ENCODE peak calls at places on chromosome 12, in eight cellular contexts. Y is gastrocnemius medialis, K is psoas muscle, O is suprapubic skin, N is GM12878, P is heart right ventricle, A is testis, U is ovary. R is an unnamed sample. For H3K27me3, the result is how much of the 10 kb centered on the place peaks cover.

GRCh38 chr12:61137677-61138380 is 1122.4 kb upstream of the USP15 start:
- DNase-seq in Y (peak), N (no peak), K (peak), P (no peak), O (no peak), A (no peak), U (no peak), R (no peak)

GRCh38 chr12:57889541-57889989 is 43.0 kb upstream of the CTDSP2 start:
- DNase-seq in Y (peak), O (peak), A (peak), N (no peak), U (peak), K (peak), P (peak), R (no peak)

GRCh38 chr12:7150356-7150755 is 20.2 kb downstream of the CLSTN3 start:
- DNase-seq in N (no peak), O (no peak), A (no peak), Y (no peak), K (no peak), U (no peak), P (no peak), R (no peak)

GRCh38 chr12:90741611-90742010 is 213.4 kb downstream of the CCER1 start:
- DNase-seq in P (no peak), O (no peak), U (no peak), A (no peak), Y (no peak), K (no peak), N (no peak), R (no peak)

GRCh38 chr12:112705037-112705632 is 86.4 kb upstream of the RPH3A start:
- DNase-seq in U (no peak), Y (no peak), O (no peak), N (no peak), P (no peak), K (no peak), A (no peak), R (no peak)

GRCh38 chr12:13595536-13596450 is 385.6 kb downstream of the GRIN2B start:
- DNase-seq in N (no peak), O (no peak), K (no peak), P (no peak), A (no peak), U (no peak), Y (no peak), R (no peak)

GRCh38 chr12:104566244-104566993 is 109.7 kb downstream of the CHST11 start:
- DNase-seq in U (no peak), N (no peak), K (no peak), O (no peak), A (no peak), Y (no peak), P (no peak), R (no peak)

GRCh38 chr12:56351325-56351724 is 8.6 kb downstream of the STAT2 start:
- DNase-seq in N (no peak), O (no peak), Y (no peak), K (no peak), A (no peak), U (no peak), P (no peak), R (no peak)

GRCh38 chr12:47972895-47973294 is 9.5 kb downstream of the TMEM106C start:
- DNase-seq in Y (no peak), A (no peak), O (no peak), P (no peak), N (no peak), K (no peak), U (no peak), R (no peak)

GRCh38 chr12:127728285-127728684 is 538.7 kb upstream of the TMEM132C start:
- DNase-seq in K (no peak), N (no peak), P (no peak), U (no peak), O (no peak), Y (no peak), A (no peak), R (no peak)

GRCh38 chr12:71840226-71840847 is 778 bp downstream of the TBC1D15 start:
- DNase-seq in P (peak), U (no peak), K (no peak), O (no peak), A (no peak), N (no peak), Y (no peak), R (no peak)

GRCh38 chr12:114835031-114835430 is 151.1 kb upstream of the TBX3 start:
- DNase-seq in N (no peak), Y (no peak), U (no peak), P (no peak), K (no peak), O (no peak), A (no peak), R (no peak)

GRCh38 chr12:60209933-60210332 is 614.1 kb downstream of the SLC16A7 start:
- DNase-seq in A (no peak), Y (no peak), P (no peak), K (no peak), O (no peak), N (no peak), U (no peak), R (no peak)

GRCh38 chr12:64652346-64652745 is 42.1 kb downstream of the RASSF3 start:
- DNase-seq in Y (no peak), P (no peak), K (no peak), O (no peak), N (no peak), U (no peak), A (no peak), R (no peak)

GRCh38 chr12:123006977-123007376 is 26.5 kb downstream of the ARL6IP4 start:
- DNase-seq in O (no peak), N (no peak), A (no peak), Y (no peak), U (no peak), K (no peak), P (no peak), R (no peak)

GRCh38 chr12:52204095-52204930 is 12.5 kb upstream of the KRT80 start:
- DNase-seq in Y (peak), A (no peak), P (no peak), K (no peak), N (no peak), O (peak), U (no peak), R (no peak)

GRCh38 chr12:2733493-2734252 is 61.1 kb upstream of the FKBP4 start:
- DNase-seq in O (no peak), P (no peak), Y (no peak), N (no peak), K (no peak), A (no peak), U (no peak), R (no peak)

GRCh38 chr12:51505363-51505762 is 80.7 kb downstream of the SLC4A8 start:
- DNase-seq in U (no peak), K (no peak), N (no peak), P (no peak), A (no peak), Y (no peak), O (no peak), R (no peak)

GRCh38 chr12:100827901-100828520 is 33.4 kb downstream of the ANO4 start:
- DNase-seq in O (no peak), Y (no peak), U (no peak), K (no peak), N (no peak), P (no peak), A (peak), R (no peak)

GRCh38 chr12:59619461-59620240 is 23.8 kb downstream of the SLC16A7 start:
- DNase-seq in O (no peak), A (no peak), U (no peak), K (no peak), N (no peak), Y (no peak), P (no peak), R (no peak)

GRCh38 chr12:94704452-94704871 is 54.1 kb upstream of the TMCC3 start:
- DNase-seq in P (peak), K (no peak), O (no peak), N (no peak), Y (no peak), A (no peak), U (no peak), R (no peak)

GRCh38 chr12:54993181-54993835 is 8.7 kb upstream of the TESPA1 start:
- DNase-seq in O (no peak), K (no peak), P (peak), Y (peak), A (peak), N (no peak), U (no peak), R (peak)

GRCh38 chr12:21453312-21453852 is 15.9 kb downstream of the PYROXD1 start:
- DNase-seq in U (no peak), A (no peak), N (peak), P (no peak), O (no peak), K (no peak), Y (no peak), R (no peak)

GRCh38 chr12:68292157-68292940 is 38.9 kb upstream of the IL22 start:
- DNase-seq in P (no peak), U (no peak), K (no peak), Y (no peak), N (no peak), A (no peak), O (no peak), R (no peak)

DNA sequence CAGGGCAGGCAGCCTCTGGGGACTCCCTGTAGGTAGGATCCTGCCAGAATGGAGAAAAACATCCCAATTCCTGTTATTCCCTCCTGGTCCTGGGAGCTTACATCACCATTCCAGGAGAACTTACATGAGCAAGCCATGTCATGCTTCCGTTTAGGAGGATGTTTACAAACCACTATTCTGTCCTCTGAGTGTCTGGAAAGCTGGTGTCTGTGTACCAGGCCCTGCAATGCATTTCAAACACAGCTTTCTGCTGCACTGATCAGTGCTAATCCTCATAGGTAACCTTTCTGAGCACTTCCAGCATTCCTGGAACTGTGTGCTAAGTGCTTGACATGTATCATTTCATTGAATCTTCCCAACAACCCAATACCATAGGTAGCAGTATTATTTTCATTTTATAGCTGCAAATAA is 19.8 kb upstream of the MAP1LC3B2 start:
- DNase-seq in O (no peak), K (no peak), P (no peak), N (no peak), U (no peak), Y (no peak), A (no peak), R (no peak)
- H3K4me3 ChIP-seq in O (no peak), K (peak), P (no peak), N (no peak), U (no peak), Y (no peak), A (no peak), R (no peak)

GRCh38 chr12:26431211-26431610 is 235.8 kb downstream of the SSPN start:
- DNase-seq in P (no peak), Y (no peak), U (no peak), O (no peak), N (no peak), A (no peak), K (no peak), R (no peak)
- H3K27me3 ChIP-seq in P (under half), Y (under half), U (under half), O (under half), N (under half), A (under half), K (under half), R (under half)

GRCh38 chr12:121770802-121771625 is 22.5 kb downstream of the RHOF start:
- DNase-seq in Y (no peak), N (no peak), P (no peak), U (no peak), A (no peak), O (no peak), K (no peak), R (no peak)

GRCh38 chr12:121774968-121775474 is 18.5 kb downstream of the RHOF start:
- DNase-seq in P (no peak), K (no peak), A (no peak), N (no peak), U (no peak), O (no peak), Y (no peak), R (no peak)

GRCh38 chr12:121770388-121770787 is 23.1 kb downstream of the RHOF start:
- DNase-seq in O (no peak), N (no peak), U (no peak), P (no peak), Y (no peak), K (no peak), A (no peak), R (no peak)

GRCh38 chr12:121775501-121775900 is 18.0 kb downstream of the RHOF start:
- DNase-seq in O (no peak), A (no peak), P (no peak), K (no peak), N (no peak), Y (no peak), U (no peak), R (no peak)

GRCh38 chr12:121773011-121773777 is 20.3 kb downstream of the RHOF start:
- DNase-seq in U (peak), P (peak), A (peak), N (no peak), O (no peak), Y (peak), K (peak), R (peak)
- TF ChIP-seq CTCF in U (peak), P (peak), A (peak), N (peak), O (peak), Y (peak), K (peak), R (peak)

GRCh38 chr12:76768566-76768965 is 4.7 kb downstream of the ZDHHC17 start:
- DNase-seq in O (no peak), A (no peak), P (no peak), U (no peak), N (no peak), Y (no peak), K (no peak), R (no peak)

GRCh38 chr12:76764856-76765255 is 941 bp downstream of the ZDHHC17 start:
- DNase-seq in Y (no peak), A (peak), P (no peak), O (no peak), U (no peak), K (no peak), N (no peak), R (peak)

GRCh38 chr12:76763746-76764675 is at the start of gene ZDHHC17:
- DNase-seq in U (peak), A (peak), N (peak), P (peak), O (peak), Y (peak), K (peak), R (peak)

GRCh38 chr12:76766161-76766560 is 2.2 kb downstream of the ZDHHC17 start:
- DNase-seq in K (no peak), O (no peak), N (no peak), U (no peak), A (no peak), P (no peak), Y (no peak), R (no peak)

DNA sequence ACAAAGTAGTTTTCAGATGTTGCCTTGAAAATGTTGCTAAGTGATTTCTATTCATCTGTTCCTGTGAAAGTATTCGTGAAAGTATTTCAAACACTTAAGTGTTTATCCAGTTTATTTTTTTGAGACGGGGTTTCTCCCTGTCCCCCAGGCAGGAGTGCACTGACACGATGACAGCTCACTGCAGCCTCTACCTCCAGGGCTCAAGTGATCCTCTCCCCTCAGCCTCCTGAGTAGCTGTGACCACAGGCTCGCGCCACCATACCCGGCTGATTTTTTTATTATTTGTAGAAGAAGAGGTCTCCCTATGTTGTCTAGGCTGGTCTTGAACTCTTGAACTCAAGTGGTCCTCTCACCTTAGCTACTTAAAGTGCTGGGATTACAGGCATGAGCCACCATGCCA is 1.7 kb downstream of the ZDHHC17 start:
- DNase-seq in Y (no peak), A (no peak), O (no peak), N (no peak), K (no peak), P (no peak), U (no peak), R (no peak)
- H3K4me3 ChIP-seq in Y (no peak), A (no peak), O (peak), N (peak), K (peak), P (peak), U (peak), R (no peak)

GRCh38 chr12:53757095-53757770 is 5.5 kb upstream of the CISTR start:
- DNase-seq in O (peak), P (peak), U (peak), N (no peak), K (peak), A (peak), Y (peak), R (peak)

GRCh38 chr12:53755451-53756290 is 3.9 kb upstream of the CISTR start:
- DNase-seq in U (no peak), N (no peak), A (no peak), Y (no peak), O (no peak), K (no peak), P (no peak), R (no peak)

GRCh38 chr12:53759261-53759660 is 7.5 kb upstream of the CISTR start:
- DNase-seq in P (no peak), N (no peak), K (no peak), Y (no peak), O (peak), A (no peak), U (no peak), R (no peak)

GRCh38 chr12:53756300-53757094 is 4.7 kb upstream of the CISTR start:
- DNase-seq in O (no peak), N (no peak), A (no peak), K (no peak), Y (no peak), U (no peak), P (no peak), R (no peak)

GRCh38 chr12:53758081-53758769 is 6.4 kb upstream of the CISTR start:
- DNase-seq in A (no peak), K (no peak), P (no peak), Y (no peak), U (no peak), N (no peak), O (no peak), R (no peak)
- H3K27me3 ChIP-seq in A (under half), K (under half), P (half or more), Y (under half), U (under half), N (under half), O (under half), R (under half)

DNA sequence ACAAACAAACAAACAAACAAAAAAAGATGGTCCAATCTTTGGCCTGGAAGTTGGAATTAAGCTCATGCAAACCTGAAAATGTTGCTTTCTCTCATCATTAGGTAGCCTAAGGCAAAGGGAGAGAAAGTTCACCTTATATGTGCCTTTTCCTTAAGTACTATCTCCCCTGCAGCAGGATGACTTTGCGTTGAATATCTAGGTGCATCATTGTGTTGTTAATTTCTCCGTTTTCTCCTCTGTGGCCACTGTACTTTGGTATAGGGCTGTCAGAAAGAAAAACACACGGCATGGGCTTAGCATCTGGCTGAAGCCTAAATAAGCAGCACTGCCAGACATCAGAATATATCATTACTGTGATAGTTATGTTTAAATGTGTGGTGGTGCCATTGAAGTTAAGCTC is 345.5 kb downstream of the BCAT1 start:
- DNase-seq in K (no peak), O (no peak), Y (no peak), P (no peak), N (no peak), U (no peak), A (no peak), R (no peak)
- TF ChIP-seq CTCF in K (no peak), O (no peak), Y (no peak), P (no peak), N (no peak), U (no peak), A (no peak), R (no peak)

DNA sequence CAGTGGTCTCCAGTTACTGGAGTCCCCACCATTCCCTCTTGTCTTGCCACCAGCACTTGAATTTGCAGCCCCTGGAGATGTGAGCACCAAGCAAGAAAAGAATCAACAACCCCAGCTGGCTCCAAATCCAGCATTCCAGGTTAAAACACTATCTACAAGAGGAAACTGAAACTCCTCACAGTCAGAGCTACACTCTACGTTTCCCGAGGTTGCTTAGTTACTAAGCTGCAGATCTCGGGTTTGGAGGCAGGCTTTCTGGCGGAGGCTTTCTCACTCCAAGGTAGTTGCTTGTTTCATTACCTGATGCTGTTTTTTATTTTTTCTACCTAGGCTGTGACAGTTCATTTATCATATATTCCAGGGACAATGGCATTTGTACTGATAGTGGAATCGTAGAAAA is 248.1 kb downstream of the GLT1D1 start:
- DNase-seq in K (no peak), Y (no peak), O (no peak), A (no peak), U (no peak), P (no peak), N (no peak), R (no peak)
- H3K4me3 ChIP-seq in K (no peak), Y (no peak), O (no peak), A (no peak), U (no peak), P (no peak), N (no peak), R (no peak)

GRCh38 chr12:1532367-1532752 is 62.0 kb downstream of the FBXL14 start:
- DNase-seq in P (no peak), N (no peak), U (no peak), Y (no peak), A (no peak), K (no peak), O (no peak), R (no peak)

GRCh38 chr12:1533602-1534304 is 60.6 kb downstream of the FBXL14 start:
- DNase-seq in Y (no peak), A (no peak), U (no peak), N (peak), K (no peak), P (no peak), O (no peak), R (peak)

GRCh38 chr12:1533205-1533601 is 61.2 kb downstream of the FBXL14 start:
- DNase-seq in K (no peak), A (no peak), P (no peak), U (no peak), Y (no peak), N (peak), O (no peak), R (no peak)

GRCh38 chr12:1531654-1532366 is 62.6 kb downstream of the FBXL14 start:
- DNase-seq in K (no peak), U (no peak), N (peak), P (no peak), A (no peak), Y (no peak), O (no peak), R (peak)

GRCh38 chr12:1532796-1533195 is 61.6 kb downstream of the FBXL14 start:
- DNase-seq in Y (no peak), U (no peak), O (no peak), N (no peak), A (no peak), P (no peak), K (no peak), R (no peak)
- H3K27me3 ChIP-seq in Y (under half), U (under half), O (under half), N (under half), A (under half), P (half or more), K (under half), R (under half)

R was measured in GM06990.